ENCODE peak calls at places on chromosomes 13 and 19, in nine cellular contexts. F is stimulated activated CD4-positive, alpha-beta T cell treated with anti-CD3 and anti-CD28 coated beads, Interleukin-2, amount 100 ng/mL, for 48 hours; A is stimulated activated naive CD8-positive, alpha-beta T cell treated with anti-CD3 and anti-CD28 coated beads, Interleukin-15, Interleukin-2, amounts not matched to agents 100 U/mL and 50 U/mL, for 24 hours; U is EH; B is HT-29; D is central memory CD4-positive, alpha-beta T cell; V is ELR; X is endothelial cell; K is T-helper 1 cell. L is an unnamed sample.

GRCh38 chr13:90801621-90802020 is 545.9 kb upstream of the MIR17HG start:
- DNase-seq in F (no peak), D (no peak), A (no peak), U (no peak), K (no peak), X (no peak), B (no peak), V (no peak), L (no peak)

GRCh38 chr13:109874921-109875454 is 88.6 kb upstream of the IRS2 start:
- DNase-seq in U (peak; percentile 52), B (no peak), A (no peak), F (no peak), D (no peak), V (peak; percentile 5), X (no peak), K (no peak), L (no peak)

GRCh38 chr13:72141845-72142470 is 275.0 kb upstream of the DACH1 start:
- DNase-seq in D (no peak), X (no peak), A (no peak), U (peak; percentile 60), K (no peak), F (no peak), V (no peak), B (no peak), L (no peak)

GRCh38 chr19:56201973-56202372 is at the start of gene ZSCAN5C:
- DNase-seq in V (no peak), K (no peak), X (no peak), F (no peak), B (no peak), A (no peak), U (no peak), D (no peak), L (no peak)

GRCh38 chr19:42538841-42539709 is 10.8 kb upstream of the CEACAM1 start:
- DNase-seq in K (no peak), X (no peak), B (no peak), F (no peak), V (no peak), D (no peak), U (no peak), A (no peak), L (no peak)

GRCh38 chr13:99162962-99163361 is 37.7 kb upstream of the UBAC2 start:
- DNase-seq in V (no peak), A (no peak), K (no peak), F (no peak), B (no peak), D (no peak), X (no peak), U (no peak), L (no peak)

GRCh38 chr19:12828494-12828893 is 5.9 kb downstream of the RTBDN start:
- DNase-seq in A (peak; percentile 54), V (peak; percentile 52), B (peak; percentile 29), X (peak; percentile 41), F (no peak), K (no peak), D (no peak), U (peak; percentile 41), L (peak; percentile 91)

GRCh38 chr13:84126671-84127171 is 244.4 kb upstream of the SLITRK1 start:
- DNase-seq in X (no peak), F (no peak), K (no peak), V (no peak), U (no peak), B (no peak), D (no peak), A (peak; percentile 7), L (no peak)

GRCh38 chr19:27745978-27746542 is 1466.9 kb downstream of the UQCRFS1 start:
- DNase-seq in F (no peak), A (no peak), X (no peak), V (no peak), D (no peak), K (no peak), B (no peak), U (no peak), L (no peak)

GRCh38 chr13:41457589-41458186 is 338 bp downstream of the RGCC start:
- DNase-seq in F (no peak), K (peak; percentile 42), A (peak; percentile 58), U (no peak), D (peak; percentile 41), B (peak; percentile 43), X (no peak), V (peak; percentile 11), L (peak; percentile 31)

GRCh38 chr13:48532146-48532472 is 771 bp downstream of the RCBTB2 start:
- DNase-seq in B (peak; percentile 81), D (no peak), F (no peak), A (no peak), V (peak; percentile 61), U (peak; percentile 58), X (no peak), K (no peak), L (peak; percentile 13)

GRCh38 chr13:99909836-99910619 is 61.5 kb downstream of the ZIC5 start:
- DNase-seq in F (no peak), D (no peak), K (no peak), V (no peak), B (no peak), A (no peak), X (no peak), U (no peak), L (no peak)

GRCh38 chr13:97506511-97506910 is 72.5 kb downstream of the RAP2A start:
- DNase-seq in A (no peak), F (no peak), U (peak; percentile 54), K (no peak), D (no peak), X (no peak), B (no peak), V (peak; percentile 10), L (no peak)

GRCh38 chr13:100875392-100876043 is 200.9 kb upstream of the TMTC4 start:
- DNase-seq in V (peak; percentile 83), X (no peak), D (no peak), B (no peak), F (no peak), K (no peak), A (no peak), U (peak; percentile 96), L (no peak)

GRCh38 chr13:110549795-110550160 is 11.7 kb downstream of the RAB20 start:
- DNase-seq in B (no peak), K (no peak), U (no peak), A (no peak), V (no peak), F (no peak), D (no peak), X (no peak), L (no peak)

GRCh38 chr19:19134687-19135158 is 3.6 kb downstream of the TMEM161A start:
- DNase-seq in D (peak; percentile 17), X (no peak), B (no peak), V (no peak), U (no peak), K (peak; percentile 24), F (peak; percentile 52), A (peak; percentile 55), L (peak; percentile 82)

L was measured in WTC11.